ENCODE peak calls at places on chromosomes 3 and 15, in seven cellular contexts. Z, V, R, E, I, D and X are unnamed samples.

GRCh38 chr3:128498901-128499530 is 6.0 kb upstream of the GATA2 start:
- DNase-seq in E (no peak), R (no peak), Z (no peak), V (no peak), D (no peak), I (no peak), X (no peak)

GRCh38 chr3:124295358-124295757 is 303.4 kb upstream of the ROPN1 start:
- DNase-seq in V (no peak), E (no peak), R (no peak), Z (no peak), I (no peak), D (no peak), X (no peak)

GRCh38 chr15:73982251-73982962 is 9.7 kb downstream of the STOML1 start:
- DNase-seq in Z (peak; percentile 98), D (peak; percentile 72), R (peak; percentile 93), V (peak; percentile 97), E (peak; percentile 90), I (no peak), X (peak; percentile 91)

GRCh38 chr15:51103330-51103729 is 8.6 kb upstream of the TNFAIP8L3 start:
- DNase-seq in I (no peak), V (peak; percentile 68), R (peak; percentile 95), E (no peak), Z (peak; percentile 80), D (no peak), X (no peak)

GRCh38 chr3:178382388-178383061 is 153.7 kb upstream of the KCNMB2 start:
- DNase-seq in I (no peak), Z (peak; percentile 95), D (no peak), E (peak; percentile 35), R (peak; percentile 99), V (peak; percentile 83), X (peak; percentile 95)

GRCh38 chr3:101803152-101803782 is 24.3 kb downstream of the NXPE3 start:
- DNase-seq in Z (peak; percentile 83), I (peak; percentile 88), E (peak; percentile 67), D (peak; percentile 42), V (peak; percentile 68), R (peak; percentile 84), X (peak; percentile 89)

GRCh38 chr15:91072162-91072561 is 27.9 kb upstream of the SV2B start:
- DNase-seq in E (no peak), V (no peak), Z (no peak), R (no peak), I (no peak), D (no peak), X (no peak)

GRCh38 chr3:173583496-173583895 is 186.0 kb downstream of the NLGN1 start:
- DNase-seq in I (no peak), Z (no peak), D (no peak), R (no peak), V (no peak), E (no peak), X (no peak)

GRCh38 chr3:135851201-135852061 is 114.1 kb upstream of the PPP2R3A start:
- DNase-seq in R (peak; percentile 68), V (no peak), E (no peak), Z (no peak), D (no peak), I (no peak), X (no peak)

GRCh38 chr3:150635526-150635925 is 32.4 kb downstream of the SELENOT start:
- DNase-seq in R (no peak), D (no peak), V (no peak), I (no peak), Z (no peak), E (no peak), X (peak; percentile 56)

GRCh38 chr15:47266556-47266955 is 450.7 kb upstream of the SEMA6D start:
- DNase-seq in I (no peak), E (no peak), D (no peak), V (no peak), R (no peak), Z (no peak), X (no peak)

GRCh38 chr3:79369306-79369705 is 398.5 kb downstream of the ROBO1 start:
- DNase-seq in E (no peak), Z (peak; percentile 49), D (no peak), R (peak; percentile 27), I (peak; percentile 9), V (peak; percentile 49), X (peak; percentile 65)

GRCh38 chr3:187291001-187291511 is 481 bp downstream of the MASP1 start:
- DNase-seq in R (peak; percentile 71), D (no peak), Z (peak; percentile 73), V (peak; percentile 53), E (no peak), I (peak; percentile 44), X (peak; percentile 56)

GRCh38 chr3:25648107-25648535 is 16.6 kb downstream of the TOP2B start:
- DNase-seq in I (peak; percentile 92), V (peak; percentile 84), R (peak; percentile 87), Z (peak; percentile 87), D (peak; percentile 87), E (peak; percentile 88), X (peak; percentile 91)

GRCh38 chr15:85760049-85760448 is 34.7 kb downstream of the KLHL25 start:
- DNase-seq in E (no peak), I (no peak), Z (no peak), V (no peak), R (no peak), D (no peak), X (no peak)

GRCh38 chr15:29102911-29103824 is 166.5 kb downstream of the NSMCE3 start:
- DNase-seq in D (no peak), R (no peak), I (no peak), E (peak; percentile 14), V (no peak), Z (peak; percentile 69), X (no peak)
- H3K4me3 ChIP-seq in D (peak overlapping the region; percentile 37), R (peak overlapping the region; percentile 22), I (no peak overlapping the region), E (peak overlapping the region; percentile 44), V (peak overlapping the region; percentile 23), Z (peak overlapping the region; percentile 46), X (peak overlapping the region; percentile 60)

GRCh38 chr15:42106278-42106677 is 11.9 kb upstream of the PLA2G4D start:
- DNase-seq in R (no peak), V (no peak), I (peak; percentile 18), E (no peak), D (peak; percentile 25), Z (no peak), X (no peak)

GRCh38 chr15:42102646-42103235 is 8.4 kb upstream of the PLA2G4D start:
- DNase-seq in E (no peak), R (peak; percentile 32), I (no peak), V (peak; percentile 19), Z (peak; percentile 65), D (no peak), X (peak; percentile 54)

GRCh38 chr15:42100021-42100800 is 5.8 kb upstream of the PLA2G4D start:
- DNase-seq in I (no peak), Z (no peak), R (no peak), V (no peak), D (peak; percentile 42), E (no peak), X (peak; percentile 35)

GRCh38 chr15:42104095-42104891 is 9.9 kb upstream of the PLA2G4D start:
- DNase-seq in D (no peak), E (no peak), I (no peak), Z (peak; percentile 52), V (no peak), R (peak; percentile 27), X (no peak)

GRCh38 chr15:42101861-42102260 is 7.5 kb upstream of the PLA2G4D start:
- DNase-seq in I (no peak), D (no peak), V (peak; percentile 17), E (no peak), R (no peak), Z (no peak), X (peak; percentile 16)
- TF ChIP-seq CTCF in I (no peak), D (no peak), V (no peak), E (no peak), R (no peak), Z (no peak), X (no peak)

GRCh38 chr3:9669720-9670432 is 20.6 kb downstream of the MTMR14 start:
- DNase-seq in E (peak; percentile 83), I (no peak), V (no peak), D (peak; percentile 76), Z (peak; percentile 76), R (peak; percentile 11), X (peak; percentile 48)
- H3K4me3 ChIP-seq in E (no peak overlapping the region), I (no peak overlapping the region), V (no peak overlapping the region), D (no peak overlapping the region), Z (no peak overlapping the region), R (no peak overlapping the region), X (no peak overlapping the region)

DNA sequence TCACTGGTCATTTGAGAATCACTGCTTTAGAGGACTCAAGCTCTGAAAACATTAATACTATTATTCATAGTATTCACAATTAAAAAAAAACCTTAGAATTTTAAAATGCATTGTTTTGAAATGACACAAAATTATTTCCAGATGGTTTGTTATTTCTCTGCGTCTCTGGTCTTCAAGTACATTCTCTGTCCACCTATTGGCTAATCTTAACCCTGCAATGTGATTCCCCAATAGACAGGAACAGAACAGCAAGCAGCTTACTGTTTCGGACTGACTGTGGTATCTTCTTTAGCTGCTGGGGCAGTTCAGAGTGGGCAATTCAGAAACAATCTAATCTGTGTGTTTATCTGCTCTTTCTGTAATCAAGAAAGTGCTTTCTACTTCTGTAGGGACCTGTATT is 71.4 kb downstream of the OTOL1 start:
- DNase-seq in V (no peak), E (no peak), Z (peak; percentile 87), R (peak; percentile 45), D (no peak), I (no peak), X (no peak)
- TF ChIP-seq CTCF in V (no peak), E (no peak), Z (no peak), R (no peak), D (no peak), I (no peak), X (no peak)